ENCODE peak calls at places on chromosomes 6 and 20, in four cellular contexts. B, P, A and L are unnamed samples.

GRCh38 chr6:37693079-37693478 is 4.6 kb downstream of the MDGA1 start:
- DNase-seq in A (no peak), P (no peak), B (no peak), L (no peak)

GRCh38 chr6:29632789-29633531 is at the start of gene GABBR1:
- DNase-seq in A (peak; percentile 73), B (peak; percentile 93), P (peak; percentile 36), L (peak; percentile 84)

GRCh38 chr6:4369616-4370015 is 234.2 kb upstream of the ECI2 start:
- DNase-seq in A (no peak), B (no peak), P (no peak), L (no peak)

GRCh38 chr6:46985943-46986342 is 56.2 kb downstream of the ADGRF1 start:
- DNase-seq in A (no peak), B (no peak), P (no peak), L (no peak)

GRCh38 chr6:42787018-42787611 is 5.3 kb downstream of the BICRAL start:
- DNase-seq in A (no peak), P (no peak), B (no peak), L (no peak)

GRCh38 chr6:142702501-142703460 is 242.2 kb downstream of the HIVEP2 start:
- DNase-seq in A (no peak), B (peak; percentile 74), P (no peak), L (no peak)

GRCh38 chr6:13012271-13012670 is 295.7 kb downstream of the PHACTR1 start:
- DNase-seq in P (no peak), A (no peak), B (peak; percentile 38), L (no peak)

GRCh38 chr20:52975024-52975732 is 3.0 kb downstream of the TSHZ2 start:
- DNase-seq in P (no peak), A (peak; percentile 18), B (no peak), L (no peak)

GRCh38 chr20:41232971-41233926 is 84.3 kb downstream of the ZHX3 start:
- DNase-seq in B (no peak), P (no peak), A (no peak), L (no peak)

GRCh38 chr6:134840086-134840485 is 109.8 kb downstream of the ALDH8A1 start:
- DNase-seq in P (no peak), A (no peak), B (no peak), L (no peak)

GRCh38 chr6:43853066-43853650 is 83.1 kb downstream of the VEGFA start:
- DNase-seq in B (no peak), A (no peak), P (no peak), L (no peak)